ENCODE peak calls at places on chromosomes 1 and 21, in ten cellular contexts. N is HL-60, R is psoas muscle, O is uterus, K is MM.1S, Y is omental fat pad, G is neural crest cell, B is coronary artery, P is GM23338, L is GM20000. S is an unnamed sample.

GRCh38 chr1:218748071-218748470 is 402.9 kb downstream of the TGFB2 start:
- DNase-seq in N (no peak), R (no peak), O (no peak), K (no peak), Y (no peak), G (no peak), B (no peak), P (no peak), L (no peak), S (no peak)

GRCh38 chr1:27656157-27656893 is 15.7 kb downstream of the IFI6 start:
- DNase-seq in N (no peak), R (peak), O (peak), K (no peak), Y (no peak), G (no peak), B (no peak), P (peak), L (no peak), S (no peak)

GRCh38 chr1:230870916-230871315 is 2.6 kb upstream of the C1orf198 start:
- DNase-seq in N (no peak), R (no peak), O (no peak), K (no peak), Y (no peak), G (no peak), B (no peak), P (no peak), L (no peak), S (no peak)

GRCh38 chr1:110476028-110476765 is 25.2 kb downstream of the PROK1 start:
- DNase-seq in N (no peak), R (no peak), O (no peak), K (no peak), Y (no peak), G (no peak), B (no peak), P (no peak), L (no peak), S (no peak)

GRCh38 chr1:110188116-110188618 is 21.9 kb upstream of the KCNC4 start:
- DNase-seq in N (no peak), R (no peak), O (peak), K (no peak), Y (no peak), G (no peak), B (no peak), P (no peak), L (no peak), S (no peak)

GRCh38 chr1:3393024-3393986 is 61.2 kb upstream of the ARHGEF16 start:
- DNase-seq in N (no peak), R (no peak), O (no peak), K (no peak), Y (no peak), G (peak), B (peak), P (peak), L (no peak), S (no peak)

GRCh38 chr21:45847870-45848269 is 133.7 kb upstream of the COL6A1 start:
- DNase-seq in N (no peak), R (no peak), O (no peak), K (no peak), Y (peak), G (no peak), B (peak), P (no peak), L (no peak), S (no peak)

GRCh38 chr1:24683713-24684162 is 40.6 kb downstream of the SRRM1 start:
- DNase-seq in N (no peak), R (no peak), O (no peak), K (no peak), Y (no peak), G (no peak), B (no peak), P (no peak), L (no peak), S (no peak)

GRCh38 chr21:36516271-36516670 is 36.3 kb upstream of the CLDN14 start:
- DNase-seq in N (no peak), R (no peak), O (no peak), K (no peak), Y (no peak), G (no peak), B (no peak), P (no peak), L (no peak), S (no peak)

GRCh38 chr1:87399264-87399663 is 70.6 kb downstream of the LMO4 start:
- DNase-seq in N (no peak), R (no peak), O (no peak), K (no peak), Y (no peak), G (no peak), B (no peak), P (no peak), L (no peak), S (no peak)

GRCh38 chr1:59072017-59072947 is 224.6 kb upstream of the FGGY start:
- DNase-seq in N (no peak), R (peak), O (no peak), K (peak), Y (no peak), G (no peak), B (no peak), P (peak), L (peak), S (no peak)

GRCh38 chr21:14923468-14923867 is 141.3 kb downstream of the NRIP1 start:
- DNase-seq in N (no peak), R (no peak), O (no peak), K (no peak), Y (no peak), G (no peak), B (no peak), P (no peak), L (no peak), S (no peak)

GRCh38 chr1:225766967-225767413 is 10.6 kb upstream of the SRP9 start:
- DNase-seq in N (no peak), R (peak), O (peak), K (no peak), Y (no peak), G (no peak), B (peak), P (no peak), L (no peak), S (no peak)

GRCh38 chr1:208179303-208179702 is 64.9 kb downstream of the PLXNA2 start:
- DNase-seq in N (no peak), R (no peak), O (peak), K (no peak), Y (no peak), G (no peak), B (no peak), P (no peak), L (no peak), S (no peak)

GRCh38 chr1:108719654-108720435 is 7.1 kb downstream of the FNDC7 start:
- DNase-seq in N (no peak), R (no peak), O (no peak), K (peak), Y (no peak), G (no peak), B (no peak), P (no peak), L (no peak), S (no peak)

GRCh38 chr1:228407118-228408040 is 744 bp upstream of the TRIM11 start:
- DNase-seq in N (no peak), R (no peak), O (no peak), K (no peak), Y (no peak), G (no peak), B (no peak), P (peak), L (no peak), S (no peak)

GRCh38 chr1:8711873-8712412 is 105.5 kb downstream of the RERE start:
- DNase-seq in N (no peak), R (no peak), O (no peak), K (peak), Y (no peak), G (no peak), B (no peak), P (no peak), L (no peak), S (no peak)

GRCh38 chr1:19597463-19598309 is 46.4 kb upstream of the NBL1 start:
- DNase-seq in N (peak), R (no peak), O (no peak), K (peak), Y (no peak), G (no peak), B (no peak), P (peak), L (peak), S (no peak)

GRCh38 chr21:18522181-18522771 is 118.7 kb upstream of the TMPRSS15 start:
- DNase-seq in N (no peak), R (no peak), O (no peak), K (peak), Y (no peak), G (no peak), B (no peak), P (peak), L (no peak), S (no peak)

GRCh38 chr1:39106949-39107740 is 81.0 kb downstream of the NDUFS5 start:
- DNase-seq in N (no peak), R (no peak), O (no peak), K (no peak), Y (no peak), G (no peak), B (no peak), P (peak), L (no peak), S (no peak)

GRCh38 chr1:25837253-25837875 is 17.6 kb downstream of the MTFR1L start:
- DNase-seq in N (no peak), R (no peak), O (no peak), K (no peak), Y (no peak), G (no peak), B (no peak), P (peak), L (no peak), S (no peak)

GRCh38 chr1:31372961-31373896 is at the start of gene FABP3:
- DNase-seq in N (no peak), R (peak), O (peak), K (no peak), Y (no peak), G (peak), B (peak), P (peak), L (peak), S (peak)

GRCh38 chr1:59173721-59174120 is 123.2 kb upstream of the FGGY start:
- DNase-seq in N (peak), R (no peak), O (no peak), K (no peak), Y (no peak), G (no peak), B (no peak), P (no peak), L (no peak), S (no peak)

GRCh38 chr1:156276966-156277381 is 5.7 kb downstream of the SMG5 start:
- DNase-seq in N (peak), R (no peak), O (no peak), K (no peak), Y (no peak), G (no peak), B (no peak), P (no peak), L (no peak), S (no peak)

GRCh38 chr1:41431490-41432350 is 52.8 kb downstream of the EDN2 start:
- DNase-seq in N (no peak), R (no peak), O (no peak), K (no peak), Y (no peak), G (no peak), B (no peak), P (no peak), L (no peak), S (no peak)

GRCh38 chr1:185488673-185489311 is 171.7 kb upstream of the IVNS1ABP start:
- DNase-seq in N (no peak), R (peak), O (no peak), K (no peak), Y (no peak), G (no peak), B (no peak), P (peak), L (no peak), S (no peak)

GRCh38 chr1:185489406-185489805 is 172.4 kb upstream of the IVNS1ABP start:
- DNase-seq in N (no peak), R (no peak), O (no peak), K (no peak), Y (no peak), G (no peak), B (no peak), P (no peak), L (no peak), S (no peak)

GRCh38 chr1:185487030-185487429 is 170.0 kb upstream of the IVNS1ABP start:
- DNase-seq in N (no peak), R (no peak), O (no peak), K (no peak), Y (no peak), G (no peak), B (no peak), P (no peak), L (no peak), S (no peak)

GRCh38 chr1:185490924-185491323 is 173.9 kb upstream of the IVNS1ABP start:
- DNase-seq in N (no peak), R (no peak), O (no peak), K (no peak), Y (no peak), G (no peak), B (no peak), P (no peak), L (no peak), S (no peak)

GRCh38 chr1:185487943-185488342 is 170.9 kb upstream of the IVNS1ABP start:
- DNase-seq in N (no peak), R (no peak), O (no peak), K (no peak), Y (no peak), G (no peak), B (no peak), P (no peak), L (no peak), S (no peak)
- TF ChIP-seq CTCF in N (no peak), R (no peak), O (no peak), K (no peak), Y (no peak), G (no peak), B (no peak), P (no peak), L (no peak), S (no peak)

DNA sequence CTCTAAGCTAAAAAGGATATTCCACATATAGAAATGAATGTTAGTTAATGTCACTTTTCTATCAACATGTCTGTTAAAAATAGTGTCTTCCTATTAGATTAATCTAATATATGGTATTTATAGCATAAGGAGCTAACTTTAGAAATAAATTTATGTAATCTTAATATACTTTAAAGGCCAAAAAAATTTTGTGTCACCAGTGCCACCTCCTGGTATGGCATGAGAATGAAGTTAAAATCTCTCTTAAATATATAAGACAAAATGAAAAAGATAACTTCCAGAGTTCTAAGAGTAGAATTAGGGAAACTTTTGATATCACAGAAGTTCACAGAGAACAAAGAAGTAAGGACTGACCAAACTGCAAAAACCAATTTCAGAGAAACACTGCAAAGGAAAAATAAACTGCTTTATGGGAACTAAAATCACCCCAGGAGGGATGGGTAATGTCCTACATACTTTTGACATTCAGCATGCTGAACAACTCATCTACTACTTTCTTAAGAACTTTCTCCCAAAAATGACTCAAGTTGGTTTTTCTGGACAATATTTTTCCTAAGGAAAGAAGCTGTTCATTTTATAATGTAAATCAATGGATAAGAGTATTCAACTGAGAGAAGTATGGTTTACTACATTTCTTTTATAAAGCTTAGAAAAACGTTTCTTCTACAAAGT is 82.8 kb downstream of the TRIM33 start:
- DNase-seq in N (no peak), R (no peak), O (no peak), K (no peak), Y (no peak), G (no peak), B (no peak), P (no peak), L (no peak), S (no peak)
- TF ChIP-seq CTCF in N (no peak), R (peak), O (peak), K (peak), Y (no peak), G (peak), B (peak), P (no peak), L (no peak), S (no peak)

DNA sequence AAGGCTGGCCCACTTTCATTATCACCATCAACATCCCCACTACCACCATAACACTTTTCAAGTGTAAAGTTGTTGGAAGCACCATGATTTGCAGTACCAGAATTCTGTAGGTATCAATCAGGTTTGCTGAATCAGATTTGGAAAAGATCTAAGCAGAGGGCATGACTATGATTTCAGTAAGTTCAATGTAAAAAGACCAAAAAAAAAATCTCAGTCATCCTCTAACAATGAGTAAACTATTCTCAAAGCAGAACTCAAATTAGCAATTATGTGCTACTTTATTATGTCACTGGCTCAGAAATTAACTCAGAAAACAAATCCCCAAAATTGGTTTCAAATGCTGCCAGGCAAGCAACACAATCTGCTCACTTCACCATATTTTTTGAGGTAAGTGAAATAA is 187.8 kb upstream of the HP1BP3 start:
- DNase-seq in N (no peak), R (no peak), O (no peak), K (no peak), Y (no peak), G (no peak), B (no peak), P (no peak), L (no peak), S (no peak)
- TF ChIP-seq CTCF in N (no peak), R (no peak), O (no peak), K (no peak), Y (no peak), G (no peak), B (no peak), P (no peak), L (no peak), S (no peak)

GRCh38 chr1:169550294-169550693 is 36.0 kb downstream of the F5 start:
- DNase-seq in N (no peak), R (no peak), O (no peak), K (peak), Y (no peak), G (no peak), B (no peak), P (peak), L (peak), S (peak)
- TF ChIP-seq CTCF in N (peak), R (peak), O (peak), K (peak), Y (no peak), G (peak), B (no peak), P (peak), L (peak), S (peak)

GRCh38 chr1:64654519-64655341 is 90.1 kb upstream of the RAVER2 start:
- DNase-seq in N (no peak), R (no peak), O (peak), K (no peak), Y (no peak), G (no peak), B (no peak), P (no peak), L (no peak), S (no peak)
- TF ChIP-seq CTCF in N (no peak), R (peak), O (peak), K (no peak), Y (no peak), G (no peak), B (no peak), P (peak), L (no peak), S (no peak)

DNA sequence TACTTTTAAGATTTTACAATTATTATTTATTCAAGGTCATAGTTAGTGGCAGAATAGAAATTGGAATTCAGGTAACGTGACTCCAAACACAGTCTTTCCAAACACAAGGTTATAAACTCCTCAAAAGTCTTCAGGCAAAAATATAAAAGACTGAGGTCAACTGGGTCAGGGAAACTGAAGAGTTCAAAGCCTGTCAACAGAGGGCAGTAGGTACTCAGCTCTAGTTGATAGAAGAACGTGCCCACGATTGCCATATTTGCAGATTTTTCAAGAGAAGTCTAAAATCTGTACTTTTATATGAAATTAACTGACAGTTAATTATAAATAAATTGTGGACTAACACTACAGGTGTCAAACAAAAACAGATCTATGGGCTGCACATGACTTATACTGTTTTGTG is 135.0 kb downstream of the LHX4 start:
- DNase-seq in N (no peak), R (no peak), O (no peak), K (peak), Y (no peak), G (no peak), B (no peak), P (peak), L (no peak), S (no peak)
- TF ChIP-seq CTCF in N (peak), R (peak), O (no peak), K (peak), Y (no peak), G (peak), B (no peak), P (peak), L (peak), S (peak)

GRCh38 chr1:204128964-204129896 is 22.6 kb downstream of the ETNK2 start:
- DNase-seq in N (peak), R (peak), O (peak), K (peak), Y (no peak), G (peak), B (peak), P (peak), L (peak), S (peak)

GRCh38 chr1:204131978-204132377 is 19.9 kb downstream of the ETNK2 start:
- DNase-seq in N (no peak), R (no peak), O (no peak), K (no peak), Y (no peak), G (no peak), B (no peak), P (no peak), L (no peak), S (no peak)

GRCh38 chr1:204132718-204133117 is 19.1 kb downstream of the ETNK2 start:
- DNase-seq in N (no peak), R (no peak), O (no peak), K (no peak), Y (no peak), G (no peak), B (no peak), P (no peak), L (no peak), S (no peak)

GRCh38 chr1:204130178-204130577 is 21.7 kb downstream of the ETNK2 start:
- DNase-seq in N (no peak), R (no peak), O (peak), K (no peak), Y (no peak), G (no peak), B (no peak), P (peak), L (no peak), S (no peak)

GRCh38 chr1:204130989-204131892 is 20.6 kb downstream of the ETNK2 start:
- DNase-seq in N (no peak), R (peak), O (peak), K (no peak), Y (peak), G (no peak), B (no peak), P (peak), L (no peak), S (no peak)
- TF ChIP-seq CTCF in N (no peak), R (no peak), O (no peak), K (no peak), Y (no peak), G (no peak), B (no peak), P (no peak), L (no peak), S (no peak)

DNA sequence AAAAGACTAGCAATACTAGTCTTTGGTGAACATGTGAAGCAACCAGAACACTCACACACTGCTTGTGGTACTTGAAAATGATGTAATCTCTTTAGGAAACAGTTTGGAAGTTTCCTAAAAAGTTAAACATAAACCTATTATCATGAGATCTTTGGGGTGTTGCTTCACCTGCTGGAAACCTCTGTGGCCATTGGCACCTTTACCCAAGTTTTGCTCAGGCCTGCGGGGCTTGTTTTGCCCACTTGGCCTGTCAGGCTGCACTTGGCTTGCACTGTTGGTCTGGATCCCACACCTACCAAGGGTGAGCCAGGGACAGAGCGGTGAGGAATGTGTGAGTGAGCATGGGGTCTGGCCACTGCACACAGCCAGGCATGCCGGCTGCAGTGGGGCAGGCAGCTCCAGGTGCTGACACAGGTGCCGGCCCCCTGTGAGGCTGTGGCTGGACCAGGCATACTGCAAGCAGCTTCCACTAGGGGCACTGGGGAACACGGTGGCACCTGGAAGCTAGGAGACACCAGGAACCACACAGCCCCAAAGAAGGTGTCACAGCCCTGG is 14.4 kb upstream of the FNBP1L start:
- DNase-seq in N (no peak), R (no peak), O (no peak), K (no peak), Y (no peak), G (no peak), B (no peak), P (peak), L (no peak), S (no peak)
- TF ChIP-seq CTCF in N (no peak), R (no peak), O (no peak), K (peak), Y (no peak), G (no peak), B (no peak), P (peak), L (no peak), S (no peak)

S was measured in GM13976.